ENCODE peak calls at places on chromosomes 16 and 17, in five cellular contexts. S is breast epithelium, Q is esophagus squamous epithelium, D is suprapubic skin, U is IMR-90. Z is an unnamed sample.

GRCh38 chr17:73554498-73554897 is 89.7 kb downstream of the SDK2 start:
- DNase-seq in S (no peak), Q (no peak), U (no peak), D (no peak), Z (no peak)

GRCh38 chr17:78766225-78766624 is 15.8 kb downstream of the CYTH1 start:
- DNase-seq in S (no peak), Q (no peak), U (no peak), D (no peak), Z (no peak)

GRCh38 chr16:9557266-9557665 is 465.8 kb downstream of the HAPSTR1 start:
- DNase-seq in U (no peak), S (no peak), D (no peak), Q (no peak), Z (no peak)

GRCh38 chr17:31225831-31226230 is 71.2 kb downstream of the OMG start:
- DNase-seq in S (no peak), Q (no peak), D (no peak), U (no peak), Z (no peak)

GRCh38 chr17:57541049-57541448 is 204.1 kb downstream of the CCDC182 start:
- DNase-seq in Q (no peak), S (no peak), U (no peak), D (no peak), Z (no peak)

GRCh38 chr17:7842950-7843535 is 9.0 kb downstream of the KDM6B start:
- DNase-seq in D (no peak), U (peak; percentile 94), S (peak; percentile 60), Q (no peak), Z (peak; percentile 55)

GRCh38 chr17:17398928-17399926 is 77.6 kb upstream of the MED9 start:
- DNase-seq in S (no peak), U (no peak), D (no peak), Q (no peak), Z (peak; percentile 40)

GRCh38 chr16:726438-727290 is at the start of the genes CCDC78 and HAGHL:
- DNase-seq in S (no peak), U (peak; percentile 34), D (no peak), Q (no peak), Z (no peak)

GRCh38 chr16:65281636-65282035 is 159.8 kb upstream of the CDH11 start:
- DNase-seq in S (no peak), D (no peak), Q (no peak), U (no peak), Z (no peak)

GRCh38 chr17:40463122-40463550 is 19.9 kb downstream of the IGFBP4 start:
- DNase-seq in S (no peak), U (no peak), Q (no peak), D (no peak), Z (no peak)

GRCh38 chr16:74770826-74771526 is 3.6 kb downstream of the FA2H start:
- DNase-seq in Q (no peak), D (peak; percentile 60), S (no peak), U (no peak), Z (no peak)

GRCh38 chr16:57268804-57269800 is 15.4 kb downstream of the PLLP start:
- DNase-seq in Q (no peak), D (no peak), S (no peak), U (peak; percentile 14), Z (no peak)
- TF ChIP-seq POLR2A in Q (no peak), D (no peak), S (no peak), U (no peak), Z (no peak)

DNA sequence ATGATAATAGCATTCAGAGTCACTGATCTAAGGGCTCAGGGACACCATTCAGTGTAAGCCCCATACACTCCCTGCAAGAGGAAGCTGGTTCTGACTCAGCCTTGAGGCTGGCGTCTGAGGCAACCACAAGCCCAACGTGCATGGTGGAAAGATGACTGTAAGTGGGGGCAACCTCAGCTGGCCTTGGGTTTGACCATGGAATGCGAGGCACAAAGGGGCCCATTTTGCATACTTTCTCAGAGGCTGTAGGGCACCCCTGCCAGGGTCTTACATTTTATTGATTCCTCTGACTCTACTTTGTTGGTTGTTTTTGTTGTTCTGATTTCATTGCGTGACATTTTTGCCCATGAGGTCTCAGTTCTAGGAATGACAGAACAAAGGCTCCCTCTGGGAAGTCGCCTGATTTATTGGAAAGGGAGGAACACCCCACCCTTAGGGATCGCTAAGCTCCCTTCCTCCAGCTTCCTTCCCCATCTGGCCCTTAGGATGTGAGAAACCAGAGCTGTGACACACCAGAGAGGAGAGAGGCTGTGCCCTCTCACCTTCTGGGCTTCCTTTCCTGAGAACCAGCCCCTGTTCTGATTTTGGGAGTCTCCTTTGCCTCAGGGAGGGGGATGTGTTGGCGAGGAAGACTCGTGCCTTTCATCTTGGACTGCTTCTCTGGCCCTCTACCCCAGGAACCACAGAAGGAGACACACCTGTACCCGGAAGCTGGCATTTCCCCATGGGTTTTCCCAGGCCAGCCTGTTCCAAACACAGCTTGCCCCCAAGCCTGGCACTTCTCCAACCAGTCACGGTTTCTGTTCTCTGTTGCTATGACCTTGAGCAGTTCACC is 5.6 kb upstream of the CIITA start:
- DNase-seq in D (peak; percentile 85), U (peak; percentile 92), Q (no peak), S (peak; percentile 83), Z (no peak)
- TF ChIP-seq CTCF in D (no peak), U (no peak), Q (no peak), S (no peak), Z (no peak)

GRCh38 chr17:82552580-82552979 is 33.0 kb downstream of the FOXK2 start:
- DNase-seq in D (no peak), S (no peak), Q (no peak), U (no peak), Z (no peak)

GRCh38 chr17:82551779-82552457 is 32.4 kb downstream of the FOXK2 start:
- DNase-seq in S (peak; percentile 55), Q (peak; percentile 10), U (peak; percentile 70), D (peak; percentile 84), Z (peak; percentile 51)

GRCh38 chr17:82548681-82549303 is 29.3 kb downstream of the FOXK2 start:
- DNase-seq in D (no peak), Q (no peak), S (no peak), U (no peak), Z (peak; percentile 48)

GRCh38 chr17:82547981-82548380 is 28.4 kb downstream of the FOXK2 start:
- DNase-seq in D (no peak), U (no peak), S (no peak), Q (no peak), Z (no peak)

GRCh38 chr17:82553210-82553930 is 33.8 kb downstream of the FOXK2 start:
- DNase-seq in D (no peak), Q (no peak), U (no peak), S (no peak), Z (no peak)
- H3K4me1 ChIP-seq in D (peaks cover 53% of the 10 kb centered on the region), Q (peaks cover 61% of the 10 kb centered on the region), U (peaks cover 4% of the 10 kb centered on the region), S (peaks cover 14% of the 10 kb centered on the region), Z (no peaks in the 10 kb centered on the region)

GRCh38 chr16:48619547-48619946 is 9.6 kb upstream of the N4BP1 start:
- DNase-seq in U (no peak), Q (no peak), S (no peak), D (no peak), Z (no peak)

GRCh38 chr16:48620445-48620844 is 10.5 kb upstream of the N4BP1 start:
- DNase-seq in D (no peak), S (no peak), U (no peak), Q (no peak), Z (no peak)

GRCh38 chr16:48627148-48627547 is 17.2 kb upstream of the N4BP1 start:
- DNase-seq in U (no peak), Q (no peak), D (no peak), S (no peak), Z (no peak)

GRCh38 chr16:48622456-48623303 is 12.7 kb upstream of the N4BP1 start:
- DNase-seq in D (no peak), Q (no peak), U (no peak), S (no peak), Z (no peak)

GRCh38 chr16:48623304-48624016 is 13.5 kb upstream of the N4BP1 start:
- DNase-seq in D (peak; percentile 89), Q (no peak), U (peak; percentile 75), S (peak; percentile 73), Z (peak; percentile 70)
- TF ChIP-seq POLR2A in D (no peak), Q (no peak), U (peak; percentile 58), S (no peak), Z (no peak)